ENCODE peak calls at places on chromosome 22, in eight cellular contexts. One of them, this sample, is unnamed.

GRCh38 chr22:38949889-38950405 is 7.5 kb upstream of the APOBEC3A start:
- DNase-seq in mucosa of descending colon: peak; percentile 64
- DNase-seq in body of pancreas: no peak
- DNase-seq in GM12878: no peak
- DNase-seq in HepG2: no peak
- DNase-seq in naive thymus-derived CD4-positive, alpha-beta T cell: no peak
- DNase-seq in HCT116: no peak
- DNase-seq in pancreas: no peak
- DNase-seq in this sample: no peak

GRCh38 chr22:35783943-35784614 is 66.4 kb downstream of the APOL5 start:
- DNase-seq in mucosa of descending colon: no peak
- DNase-seq in body of pancreas: no peak
- DNase-seq in GM12878: no peak
- DNase-seq in HepG2: no peak
- DNase-seq in naive thymus-derived CD4-positive, alpha-beta T cell: no peak
- DNase-seq in HCT116: no peak
- DNase-seq in pancreas: no peak
- DNase-seq in this sample: no peak

GRCh38 chr22:42769238-42769573 is 48.5 kb upstream of the A4GALT start:
- DNase-seq in mucosa of descending colon: no peak
- DNase-seq in body of pancreas: no peak
- DNase-seq in GM12878: no peak
- DNase-seq in HepG2: no peak
- DNase-seq in naive thymus-derived CD4-positive, alpha-beta T cell: no peak
- DNase-seq in HCT116: no peak
- DNase-seq in pancreas: no peak
- DNase-seq in this sample: no peak

GRCh38 chr22:31084811-31085492 is 3.8 kb downstream of the SMTN start:
- DNase-seq in mucosa of descending colon: peak; percentile 91
- DNase-seq in body of pancreas: peak; percentile 82
- DNase-seq in GM12878: peak; percentile 43
- DNase-seq in HepG2: no peak
- DNase-seq in naive thymus-derived CD4-positive, alpha-beta T cell: peak; percentile 81
- DNase-seq in HCT116: no peak
- DNase-seq in pancreas: peak; percentile 90
- DNase-seq in this sample: peak; percentile 84

GRCh38 chr22:29719894-29720645 is at the start of gene CABP7:
- DNase-seq in mucosa of descending colon: no peak
- DNase-seq in body of pancreas: no peak
- DNase-seq in GM12878: no peak
- DNase-seq in HepG2: no peak
- DNase-seq in naive thymus-derived CD4-positive, alpha-beta T cell: no peak
- DNase-seq in HCT116: no peak
- DNase-seq in pancreas: no peak
- DNase-seq in this sample: no peak

GRCh38 chr22:33563568-33563967 is 356.7 kb downstream of the LARGE1 start:
- DNase-seq in mucosa of descending colon: no peak
- DNase-seq in body of pancreas: no peak
- DNase-seq in GM12878: no peak
- DNase-seq in HepG2: no peak
- DNase-seq in naive thymus-derived CD4-positive, alpha-beta T cell: no peak
- DNase-seq in HCT116: no peak
- DNase-seq in pancreas: no peak
- DNase-seq in this sample: no peak

GRCh38 chr22:45284705-45285305 is at the start of gene UPK3A:
- DNase-seq in mucosa of descending colon: peak; percentile 90
- DNase-seq in body of pancreas: peak; percentile 81
- DNase-seq in GM12878: no peak
- DNase-seq in HepG2: no peak
- DNase-seq in naive thymus-derived CD4-positive, alpha-beta T cell: peak; percentile 59
- DNase-seq in HCT116: peak; percentile 33
- DNase-seq in pancreas: peak; percentile 93
- DNase-seq in this sample: peak; percentile 80

GRCh38 chr22:38964306-38964705 is 6.9 kb downstream of the APOBEC3A start:
- DNase-seq in mucosa of descending colon: peak; percentile 54
- DNase-seq in body of pancreas: no peak
- DNase-seq in GM12878: no peak
- DNase-seq in HepG2: no peak
- DNase-seq in naive thymus-derived CD4-positive, alpha-beta T cell: no peak
- DNase-seq in HCT116: no peak
- DNase-seq in pancreas: no peak
- DNase-seq in this sample: no peak

GRCh38 chr22:40153186-40153585 is 24.5 kb upstream of the TNRC6B start:
- DNase-seq in mucosa of descending colon: no peak
- DNase-seq in body of pancreas: no peak
- DNase-seq in GM12878: no peak
- DNase-seq in HepG2: no peak
- DNase-seq in naive thymus-derived CD4-positive, alpha-beta T cell: no peak
- DNase-seq in HCT116: no peak
- DNase-seq in pancreas: no peak
- DNase-seq in this sample: no peak

GRCh38 chr22:42473484-42474193 is 41.4 kb upstream of the NFAM1 start:
- DNase-seq in mucosa of descending colon: no peak
- DNase-seq in body of pancreas: peak; percentile 14
- DNase-seq in GM12878: no peak
- DNase-seq in HepG2: peak; percentile 53
- DNase-seq in naive thymus-derived CD4-positive, alpha-beta T cell: peak; percentile 31
- DNase-seq in HCT116: peak; percentile 73
- DNase-seq in pancreas: no peak
- DNase-seq in this sample: no peak

GRCh38 chr22:25722223-25723015 is 19.6 kb upstream of the MYO18B start:
- DNase-seq in mucosa of descending colon: no peak
- DNase-seq in body of pancreas: no peak
- DNase-seq in GM12878: no peak
- DNase-seq in HepG2: no peak
- DNase-seq in naive thymus-derived CD4-positive, alpha-beta T cell: no peak
- DNase-seq in HCT116: no peak
- DNase-seq in pancreas: no peak
- DNase-seq in this sample: no peak

GRCh38 chr22:35552186-35552842 is 11.7 kb downstream of the RASD2 start:
- DNase-seq in mucosa of descending colon: no peak
- DNase-seq in body of pancreas: no peak
- DNase-seq in GM12878: no peak
- DNase-seq in HepG2: peak; percentile 23
- DNase-seq in naive thymus-derived CD4-positive, alpha-beta T cell: peak; percentile 82
- DNase-seq in HCT116: peak; percentile 42
- DNase-seq in pancreas: peak; percentile 48
- DNase-seq in this sample: no peak

GRCh38 chr22:21657361-21658118 is 8.3 kb upstream of the PPIL2 start:
- DNase-seq in mucosa of descending colon: peak; percentile 87
- DNase-seq in body of pancreas: peak; percentile 86
- DNase-seq in GM12878: peak; percentile 39
- DNase-seq in HepG2: peak; percentile 70
- DNase-seq in naive thymus-derived CD4-positive, alpha-beta T cell: peak; percentile 70
- DNase-seq in HCT116: peak; percentile 31
- DNase-seq in pancreas: peak; percentile 91
- DNase-seq in this sample: peak; percentile 66

GRCh38 chr22:32478994-32479393 is 4.4 kb downstream of the FBXO7 start:
- DNase-seq in mucosa of descending colon: no peak
- DNase-seq in body of pancreas: no peak
- DNase-seq in GM12878: no peak
- DNase-seq in HepG2: no peak
- DNase-seq in naive thymus-derived CD4-positive, alpha-beta T cell: no peak
- DNase-seq in HCT116: no peak
- DNase-seq in pancreas: no peak
- DNase-seq in this sample: no peak

GRCh38 chr22:17379939-17380710 is 10.9 kb downstream of the CECR2 start:
- DNase-seq in mucosa of descending colon: no peak
- DNase-seq in body of pancreas: no peak
- DNase-seq in GM12878: no peak
- DNase-seq in HepG2: no peak
- DNase-seq in naive thymus-derived CD4-positive, alpha-beta T cell: no peak
- DNase-seq in HCT116: no peak
- DNase-seq in pancreas: no peak
- DNase-seq in this sample: no peak

GRCh38 chr22:28907311-28908008 is 24.1 kb downstream of the ZNRF3 start:
- DNase-seq in mucosa of descending colon: no peak
- DNase-seq in body of pancreas: peak; percentile 19
- DNase-seq in GM12878: peak; percentile 89
- DNase-seq in HepG2: no peak
- DNase-seq in naive thymus-derived CD4-positive, alpha-beta T cell: no peak
- DNase-seq in HCT116: no peak
- DNase-seq in pancreas: no peak
- DNase-seq in this sample: no peak

GRCh38 chr22:32531955-32532818 is 57.6 kb downstream of the FBXO7 start:
- DNase-seq in mucosa of descending colon: peak; percentile 72
- DNase-seq in body of pancreas: peak; percentile 59
- DNase-seq in GM12878: no peak
- DNase-seq in HepG2: peak; percentile 87
- DNase-seq in naive thymus-derived CD4-positive, alpha-beta T cell: no peak
- DNase-seq in HCT116: no peak
- DNase-seq in pancreas: no peak
- DNase-seq in this sample: peak; percentile 70

GRCh38 chr22:38715852-38716251 is 10.1 kb downstream of the GTPBP1 start:
- DNase-seq in mucosa of descending colon: no peak
- DNase-seq in body of pancreas: no peak
- DNase-seq in GM12878: no peak
- DNase-seq in HepG2: no peak
- DNase-seq in naive thymus-derived CD4-positive, alpha-beta T cell: no peak
- DNase-seq in HCT116: no peak
- DNase-seq in pancreas: no peak
- DNase-seq in this sample: no peak

GRCh38 chr22:39097098-39098020 is at the start of gene APOBEC3H:
- DNase-seq in mucosa of descending colon: peak; percentile 66
- DNase-seq in body of pancreas: peak; percentile 19
- DNase-seq in GM12878: no peak
- DNase-seq in HepG2: no peak
- DNase-seq in naive thymus-derived CD4-positive, alpha-beta T cell: no peak
- DNase-seq in HCT116: peak; percentile 16
- DNase-seq in pancreas: no peak
- DNase-seq in this sample: peak; percentile 31

GRCh38 chr22:46577361-46578249 is 40.2 kb upstream of the CELSR1 start:
- DNase-seq in mucosa of descending colon: no peak
- DNase-seq in body of pancreas: peak; percentile 40
- DNase-seq in GM12878: no peak
- DNase-seq in HepG2: no peak
- DNase-seq in naive thymus-derived CD4-positive, alpha-beta T cell: peak; percentile 28
- DNase-seq in HCT116: no peak
- DNase-seq in pancreas: peak; percentile 74
- DNase-seq in this sample: no peak

GRCh38 chr22:19878461-19879247 is 24.0 kb upstream of the GNB1L start:
- DNase-seq in mucosa of descending colon: peak; percentile 43
- DNase-seq in body of pancreas: peak; percentile 6
- DNase-seq in GM12878: no peak
- DNase-seq in HepG2: no peak
- DNase-seq in naive thymus-derived CD4-positive, alpha-beta T cell: no peak
- DNase-seq in HCT116: no peak
- DNase-seq in pancreas: peak; percentile 47
- DNase-seq in this sample: no peak

DNA sequence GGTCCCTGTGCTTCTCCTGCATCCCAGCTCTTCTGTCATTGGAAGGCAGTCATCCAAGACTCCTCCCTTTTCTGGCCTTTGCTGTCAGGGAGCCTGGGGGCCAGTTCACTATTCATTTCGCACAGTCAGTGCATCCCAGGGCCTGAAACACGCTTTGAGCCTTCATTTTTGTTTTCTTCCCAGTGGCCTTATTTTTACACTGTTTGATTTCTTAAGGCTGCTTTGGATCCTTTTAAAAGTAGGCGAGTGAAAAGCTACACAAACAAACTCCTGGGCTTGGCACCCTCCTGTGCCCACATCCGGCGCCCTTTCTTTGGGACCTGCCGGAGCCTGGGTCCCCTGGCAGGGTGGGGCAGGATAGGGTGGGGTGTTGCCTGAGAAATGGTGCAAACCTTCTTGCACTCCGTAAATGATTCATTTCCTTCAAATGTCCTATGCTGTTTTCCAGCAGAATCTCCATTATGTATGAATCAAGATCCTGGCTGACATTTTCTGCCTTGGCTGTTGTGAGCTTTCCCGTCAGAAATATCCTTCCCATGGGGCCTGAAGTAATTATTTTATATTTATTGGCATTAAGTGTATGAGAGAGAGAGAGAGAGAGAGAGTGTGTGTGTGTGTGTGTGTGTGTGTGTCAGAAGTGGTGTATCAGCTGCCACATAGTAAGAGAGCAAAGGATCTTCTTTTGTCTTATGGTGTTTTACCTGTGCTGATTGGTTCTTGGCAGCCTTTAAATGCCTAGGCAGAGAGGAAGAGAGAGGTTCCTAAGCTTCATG is 45.6 kb downstream of the BCR start:
- DNase-seq in mucosa of descending colon: peak; percentile 86
- DNase-seq in body of pancreas: no peak
- DNase-seq in GM12878: no peak
- DNase-seq in HepG2: no peak
- DNase-seq in naive thymus-derived CD4-positive, alpha-beta T cell: peak; percentile 59
- DNase-seq in HCT116: no peak
- DNase-seq in pancreas: peak; percentile 32
- DNase-seq in this sample: peak; percentile 68
- H3K4me1 ChIP-seq in mucosa of descending colon: peaks cover 42% of the 10 kb centered on the region
- H3K4me1 ChIP-seq in body of pancreas: peaks cover 25% of the 10 kb centered on the region
- H3K4me1 ChIP-seq in GM12878: peaks cover 5% of the 10 kb centered on the region
- H3K4me1 ChIP-seq in HepG2: peaks cover 35% of the 10 kb centered on the region
- H3K4me1 ChIP-seq in naive thymus-derived CD4-positive, alpha-beta T cell: peaks cover 78% of the 10 kb centered on the region
- H3K4me1 ChIP-seq in HCT116: peaks cover 6% of the 10 kb centered on the region
- H3K4me1 ChIP-seq in pancreas: peaks cover 17% of the 10 kb centered on the region
- H3K4me1 ChIP-seq in this sample: peaks cover 48% of the 10 kb centered on the region

GRCh38 chr22:48856308-48856615 is 971.4 kb downstream of the BRD1 start:
- DNase-seq in mucosa of descending colon: peak; percentile 25
- DNase-seq in body of pancreas: no peak
- DNase-seq in GM12878: no peak
- DNase-seq in HepG2: no peak
- DNase-seq in naive thymus-derived CD4-positive, alpha-beta T cell: no peak
- DNase-seq in HCT116: no peak
- DNase-seq in pancreas: no peak
- DNase-seq in this sample: no peak
- H3K9me3 ChIP-seq in mucosa of descending colon: no peaks in the 10 kb centered on the region
- H3K9me3 ChIP-seq in body of pancreas: no peaks in the 10 kb centered on the region
- H3K9me3 ChIP-seq in GM12878: no peaks in the 10 kb centered on the region
- H3K9me3 ChIP-seq in HepG2: no peaks in the 10 kb centered on the region
- H3K9me3 ChIP-seq in naive thymus-derived CD4-positive, alpha-beta T cell: no peaks in the 10 kb centered on the region
- H3K9me3 ChIP-seq in HCT116: no peaks in the 10 kb centered on the region
- H3K9me3 ChIP-seq in pancreas: no peaks in the 10 kb centered on the region
- H3K9me3 ChIP-seq in this sample: no peaks in the 10 kb centered on the region

GRCh38 chr22:23532756-23533155 is 47.3 kb downstream of the IGLL1 start:
- DNase-seq in mucosa of descending colon: peak; percentile 21
- DNase-seq in body of pancreas: no peak
- DNase-seq in GM12878: no peak
- DNase-seq in HepG2: no peak
- DNase-seq in naive thymus-derived CD4-positive, alpha-beta T cell: no peak
- DNase-seq in HCT116: no peak
- DNase-seq in pancreas: peak; percentile 35
- DNase-seq in this sample: no peak
- H3K4me1 ChIP-seq in mucosa of descending colon: peaks cover 35% of the 10 kb centered on the region
- H3K4me1 ChIP-seq in body of pancreas: peaks cover 11% of the 10 kb centered on the region
- H3K4me1 ChIP-seq in GM12878: no peaks in the 10 kb centered on the region
- H3K4me1 ChIP-seq in HepG2: peaks cover 83% of the 10 kb centered on the region
- H3K4me1 ChIP-seq in naive thymus-derived CD4-positive, alpha-beta T cell: no peaks in the 10 kb centered on the region
- H3K4me1 ChIP-seq in HCT116: peaks cover 2% of the 10 kb centered on the region
- H3K4me1 ChIP-seq in pancreas: no peaks in the 10 kb centered on the region
- H3K4me1 ChIP-seq in this sample: peaks cover 17% of the 10 kb centered on the region

DNA sequence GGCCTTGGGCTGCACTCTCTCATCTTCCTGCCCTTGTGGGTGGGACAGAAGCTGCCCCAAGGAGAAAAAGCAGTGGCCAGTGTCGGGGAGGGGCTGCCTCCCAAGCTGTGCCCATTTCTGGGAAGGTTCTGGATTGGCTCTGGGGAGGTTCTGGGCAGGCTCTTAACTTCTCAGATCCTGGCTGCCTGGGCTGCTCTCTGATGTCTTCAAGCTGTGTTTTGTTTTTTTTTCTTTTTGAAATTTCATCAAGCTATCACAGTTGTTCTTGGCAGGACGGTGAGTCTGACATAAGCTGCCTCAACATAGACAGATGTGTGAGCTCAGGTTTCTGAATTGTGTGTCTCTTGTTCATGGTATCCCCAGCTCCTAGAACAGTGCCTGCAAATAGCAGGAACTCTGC is 1032.0 kb downstream of the BRD1 start:
- DNase-seq in mucosa of descending colon: no peak
- DNase-seq in body of pancreas: no peak
- DNase-seq in GM12878: no peak
- DNase-seq in HepG2: no peak
- DNase-seq in naive thymus-derived CD4-positive, alpha-beta T cell: no peak
- DNase-seq in HCT116: no peak
- DNase-seq in pancreas: no peak
- DNase-seq in this sample: no peak
- H3K9me3 ChIP-seq in mucosa of descending colon: no peaks in the 10 kb centered on the region
- H3K9me3 ChIP-seq in body of pancreas: no peaks in the 10 kb centered on the region
- H3K9me3 ChIP-seq in GM12878: no peaks in the 10 kb centered on the region
- H3K9me3 ChIP-seq in HepG2: no peaks in the 10 kb centered on the region
- H3K9me3 ChIP-seq in naive thymus-derived CD4-positive, alpha-beta T cell: no peaks in the 10 kb centered on the region
- H3K9me3 ChIP-seq in HCT116: no peaks in the 10 kb centered on the region
- H3K9me3 ChIP-seq in pancreas: no peaks in the 10 kb centered on the region
- H3K9me3 ChIP-seq in this sample: no peaks in the 10 kb centered on the region